ENCODE peak calls at places on chromosome 19, in five cellular contexts. One of them, this sample, is unnamed.

GRCh38 chr19:47711652-47712239 is 1.5 kb upstream of the EHD2 start:
- DNase-seq in effector memory CD4-positive, alpha-beta T cell: no peak
- DNase-seq in heart right ventricle: no peak
- DNase-seq in fibroblast of the conjunctiva: no peak
- DNase-seq in tibial artery: no peak
- DNase-seq in this sample: no peak

GRCh38 chr19:8421484-8422461 is 8.7 kb downstream of the MARCHF2 start:
- DNase-seq in fibroblast of the conjunctiva: no peak
- DNase-seq in effector memory CD4-positive, alpha-beta T cell: no peak
- DNase-seq in tibial artery: no peak
- DNase-seq in heart right ventricle: no peak
- DNase-seq in this sample: no peak

GRCh38 chr19:13833330-13834265 is 38.4 kb downstream of the ZSWIM4 start:
- DNase-seq in effector memory CD4-positive, alpha-beta T cell: peak; percentile 89
- DNase-seq in heart right ventricle: peak; percentile 97
- DNase-seq in fibroblast of the conjunctiva: peak; percentile 77
- DNase-seq in tibial artery: peak; percentile 98
- DNase-seq in this sample: peak; percentile 92

GRCh38 chr19:36213793-36214387 is 575 bp downstream of the ZNF565 start:
- DNase-seq in effector memory CD4-positive, alpha-beta T cell: no peak
- DNase-seq in heart right ventricle: no peak
- DNase-seq in tibial artery: no peak
- DNase-seq in fibroblast of the conjunctiva: no peak
- DNase-seq in this sample: no peak

GRCh38 chr19:494171-495046 is 1.9 kb upstream of the MADCAM1 start:
- DNase-seq in heart right ventricle: peak; percentile 16
- DNase-seq in tibial artery: no peak
- DNase-seq in fibroblast of the conjunctiva: no peak
- DNase-seq in effector memory CD4-positive, alpha-beta T cell: no peak
- DNase-seq in this sample: no peak

GRCh38 chr19:18340237-18340989 is at the start of gene PGPEP1:
- DNase-seq in fibroblast of the conjunctiva: no peak
- DNase-seq in tibial artery: peak; percentile 83
- DNase-seq in heart right ventricle: peak; percentile 82
- DNase-seq in effector memory CD4-positive, alpha-beta T cell: peak; percentile 14
- DNase-seq in this sample: peak; percentile 16

GRCh38 chr19:42175952-42176648 is 41.4 kb downstream of the DEDD2 start:
- DNase-seq in fibroblast of the conjunctiva: no peak
- DNase-seq in heart right ventricle: no peak
- DNase-seq in effector memory CD4-positive, alpha-beta T cell: no peak
- DNase-seq in tibial artery: no peak
- DNase-seq in this sample: no peak

GRCh38 chr19:17293605-17294004 is 9.6 kb downstream of the ABHD8 start:
- DNase-seq in heart right ventricle: no peak
- DNase-seq in tibial artery: no peak
- DNase-seq in fibroblast of the conjunctiva: no peak
- DNase-seq in effector memory CD4-positive, alpha-beta T cell: no peak
- DNase-seq in this sample: no peak

GRCh38 chr19:1997353-1998233 is 17.9 kb downstream of the BTBD2 start:
- DNase-seq in fibroblast of the conjunctiva: no peak
- DNase-seq in heart right ventricle: no peak
- DNase-seq in effector memory CD4-positive, alpha-beta T cell: no peak
- DNase-seq in tibial artery: no peak
- DNase-seq in this sample: no peak

GRCh38 chr19:17762505-17763229 is 11.4 kb downstream of the FCHO1 start:
- DNase-seq in fibroblast of the conjunctiva: no peak
- DNase-seq in heart right ventricle: no peak
- DNase-seq in effector memory CD4-positive, alpha-beta T cell: no peak
- DNase-seq in tibial artery: no peak
- DNase-seq in this sample: no peak

GRCh38 chr19:6088677-6089063 is 21.6 kb downstream of the RFX2 start:
- DNase-seq in heart right ventricle: no peak
- DNase-seq in effector memory CD4-positive, alpha-beta T cell: no peak
- DNase-seq in fibroblast of the conjunctiva: no peak
- DNase-seq in tibial artery: no peak
- DNase-seq in this sample: no peak

GRCh38 chr19:33771308-33772101 is 25.2 kb upstream of the KCTD15 start:
- DNase-seq in heart right ventricle: peak; percentile 74
- DNase-seq in fibroblast of the conjunctiva: no peak
- DNase-seq in tibial artery: peak; percentile 77
- DNase-seq in effector memory CD4-positive, alpha-beta T cell: peak; percentile 45
- DNase-seq in this sample: peak; percentile 73

GRCh38 chr19:10625003-10625761 is at the start of gene SLC44A2:
- DNase-seq in heart right ventricle: peak; percentile 84
- DNase-seq in tibial artery: peak; percentile 93
- DNase-seq in effector memory CD4-positive, alpha-beta T cell: no peak
- DNase-seq in fibroblast of the conjunctiva: peak; percentile 38
- DNase-seq in this sample: peak; percentile 75

GRCh38 chr19:44737238-44738160 is 11.0 kb upstream of the BCL3 start:
- DNase-seq in effector memory CD4-positive, alpha-beta T cell: no peak
- DNase-seq in heart right ventricle: no peak
- DNase-seq in tibial artery: no peak
- DNase-seq in fibroblast of the conjunctiva: no peak
- DNase-seq in this sample: no peak

GRCh38 chr19:40685016-40685526 is 5.4 kb downstream of the NUMBL start:
- DNase-seq in tibial artery: no peak
- DNase-seq in heart right ventricle: no peak
- DNase-seq in effector memory CD4-positive, alpha-beta T cell: no peak
- DNase-seq in fibroblast of the conjunctiva: no peak
- DNase-seq in this sample: no peak

GRCh38 chr19:35592226-35592625 is 6.3 kb downstream of the PMIS2 start:
- DNase-seq in tibial artery: no peak
- DNase-seq in fibroblast of the conjunctiva: peak; percentile 35
- DNase-seq in heart right ventricle: no peak
- DNase-seq in effector memory CD4-positive, alpha-beta T cell: no peak
- DNase-seq in this sample: no peak

GRCh38 chr19:30078381-30078910 is 136.4 kb downstream of the URI1 start:
- DNase-seq in tibial artery: peak; percentile 31
- DNase-seq in fibroblast of the conjunctiva: no peak
- DNase-seq in heart right ventricle: no peak
- DNase-seq in effector memory CD4-positive, alpha-beta T cell: no peak
- DNase-seq in this sample: no peak

GRCh38 chr19:31586282-31586681 is 237.0 kb upstream of the TSHZ3 start:
- DNase-seq in fibroblast of the conjunctiva: no peak
- DNase-seq in effector memory CD4-positive, alpha-beta T cell: no peak
- DNase-seq in heart right ventricle: no peak
- DNase-seq in tibial artery: no peak
- DNase-seq in this sample: no peak

GRCh38 chr19:33683881-33684549 is 62.3 kb downstream of the CHST8 start:
- DNase-seq in tibial artery: no peak
- DNase-seq in fibroblast of the conjunctiva: no peak
- DNase-seq in heart right ventricle: peak; percentile 33
- DNase-seq in effector memory CD4-positive, alpha-beta T cell: no peak
- DNase-seq in this sample: no peak

GRCh38 chr19:5985098-5985783 is 7.3 kb upstream of the RANBP3 start:
- DNase-seq in effector memory CD4-positive, alpha-beta T cell: no peak
- DNase-seq in fibroblast of the conjunctiva: no peak
- DNase-seq in heart right ventricle: no peak
- DNase-seq in tibial artery: no peak
- DNase-seq in this sample: no peak

GRCh38 chr19:38670921-38671398 is 23.5 kb downstream of the ACTN4 start:
- DNase-seq in tibial artery: no peak
- DNase-seq in effector memory CD4-positive, alpha-beta T cell: no peak
- DNase-seq in fibroblast of the conjunctiva: no peak
- DNase-seq in heart right ventricle: no peak
- DNase-seq in this sample: no peak

GRCh38 chr19:56159616-56160271 is 16.1 kb upstream of the GALP start:
- DNase-seq in heart right ventricle: no peak
- DNase-seq in effector memory CD4-positive, alpha-beta T cell: no peak
- DNase-seq in fibroblast of the conjunctiva: no peak
- DNase-seq in tibial artery: no peak
- DNase-seq in this sample: no peak

GRCh38 chr19:50820549-50821247 is 2.9 kb downstream of the KLK1 start:
- DNase-seq in heart right ventricle: no peak
- DNase-seq in fibroblast of the conjunctiva: no peak
- DNase-seq in tibial artery: no peak
- DNase-seq in effector memory CD4-positive, alpha-beta T cell: no peak
- DNase-seq in this sample: no peak

GRCh38 chr19:34232566-34233481 is 21.5 kb upstream of the GARRE1 start:
- DNase-seq in fibroblast of the conjunctiva: peak; percentile 52
- DNase-seq in heart right ventricle: peak; percentile 57
- DNase-seq in tibial artery: peak; percentile 71
- DNase-seq in effector memory CD4-positive, alpha-beta T cell: no peak
- DNase-seq in this sample: peak; percentile 19

GRCh38 chr19:55472463-55472862 is 4.0 kb upstream of the ZNF628 start:
- DNase-seq in tibial artery: no peak
- DNase-seq in heart right ventricle: no peak
- DNase-seq in fibroblast of the conjunctiva: no peak
- DNase-seq in effector memory CD4-positive, alpha-beta T cell: no peak
- DNase-seq in this sample: no peak

GRCh38 chr19:3387645-3388589 is 21.5 kb downstream of the NFIC start:
- DNase-seq in tibial artery: peak; percentile 97
- DNase-seq in fibroblast of the conjunctiva: no peak
- DNase-seq in heart right ventricle: peak; percentile 88
- DNase-seq in effector memory CD4-positive, alpha-beta T cell: no peak
- DNase-seq in this sample: peak; percentile 68

This sample was measured in tibial nerve.